ENCODE peak calls at places on chromosomes 5 and 9, in nine cellular contexts. Q is endodermal cell; L is cardiac fibroblast; U is MCF 10A; P is CD8-positive, alpha-beta T cell; E is foreskin fibroblast; I is tibial artery; X is left lung; B is fibroblast of pulmonary artery. W is an unnamed sample.

GRCh38 chr5:82931110-82931509 is 146.1 kb downstream of the TMEM167A start:
- DNase-seq in E (peak), P (no peak), X (no peak), B (peak), L (peak), Q (no peak), U (peak), I (no peak), W (no peak)

GRCh38 chr5:178201927-178202235 is 2.5 kb upstream of the HNRNPAB start:
- DNase-seq in Q (no peak), E (peak), I (no peak), X (no peak), P (no peak), L (no peak), U (no peak), B (no peak), W (no peak)

GRCh38 chr5:10278658-10279279 is 28.7 kb downstream of the CCT5 start:
- DNase-seq in U (no peak), Q (no peak), B (no peak), P (no peak), L (no peak), E (no peak), X (no peak), I (no peak), W (no peak)

GRCh38 chr5:3010953-3011763 is 259.7 kb upstream of the IRX2 start:
- DNase-seq in P (no peak), L (no peak), E (no peak), X (no peak), I (no peak), B (no peak), U (no peak), Q (peak), W (no peak)

GRCh38 chr5:98365126-98365525 is 408.3 kb upstream of the RGMB start:
- DNase-seq in X (no peak), Q (no peak), B (no peak), E (peak), P (no peak), I (no peak), L (no peak), U (no peak), W (no peak)

GRCh38 chr5:167950126-167950721 is 341.2 kb upstream of the WWC1 start:
- DNase-seq in Q (no peak), X (no peak), E (no peak), P (no peak), U (peak), B (peak), I (no peak), L (peak), W (peak)

GRCh38 chr9:111916234-111916645 is 19.6 kb downstream of the UGCG start:
- DNase-seq in E (no peak), B (no peak), U (no peak), I (no peak), P (no peak), X (no peak), Q (no peak), L (no peak), W (no peak)

GRCh38 chr5:118791986-118792734 is 196.2 kb downstream of the DTWD2 start:
- DNase-seq in U (peak), X (no peak), B (peak), Q (peak), P (no peak), L (peak), I (peak), E (peak), W (peak)

GRCh38 chr5:110251366-110251765 is 475.1 kb downstream of the TMEM232 start:
- DNase-seq in P (no peak), I (no peak), U (no peak), X (no peak), B (no peak), E (no peak), L (no peak), Q (no peak), W (no peak)

GRCh38 chr9:32136700-32137339 is 247.6 kb upstream of the ACO1 start:
- DNase-seq in I (no peak), X (no peak), B (no peak), L (no peak), Q (peak), E (no peak), U (peak), P (no peak), W (no peak)
- TF ChIP-seq CTCF in I (no peak), X (no peak), B (no peak), L (no peak), Q (peak), E (no peak), U (no peak), P (no peak), W (no peak)

DNA sequence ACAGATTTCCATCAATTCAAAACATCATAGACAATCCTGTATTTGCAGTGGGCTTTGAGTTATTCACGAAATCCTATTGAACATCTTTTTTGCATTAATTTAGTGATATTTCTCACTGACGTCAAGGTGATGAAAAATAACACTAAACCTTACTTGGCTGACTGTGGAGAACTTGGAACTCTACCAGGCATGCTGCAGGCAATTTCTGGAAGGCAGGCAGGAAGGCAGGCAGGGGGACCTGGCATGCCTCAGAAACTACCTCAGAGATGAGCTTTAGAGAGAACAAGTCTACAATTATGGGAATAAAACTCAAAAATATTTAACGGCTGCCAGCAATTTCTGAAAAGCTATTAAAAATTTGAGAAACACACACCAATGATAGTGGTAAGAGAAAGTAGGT is 358.8 kb upstream of the ADAMTSL1 start:
- DNase-seq in P (no peak), X (no peak), L (peak), U (peak), E (no peak), B (peak), Q (no peak), I (no peak), W (no peak)
- TF ChIP-seq CTCF in P (no peak), X (no peak), L (no peak), U (no peak), E (no peak), B (no peak), Q (no peak), I (no peak), W (no peak)

DNA sequence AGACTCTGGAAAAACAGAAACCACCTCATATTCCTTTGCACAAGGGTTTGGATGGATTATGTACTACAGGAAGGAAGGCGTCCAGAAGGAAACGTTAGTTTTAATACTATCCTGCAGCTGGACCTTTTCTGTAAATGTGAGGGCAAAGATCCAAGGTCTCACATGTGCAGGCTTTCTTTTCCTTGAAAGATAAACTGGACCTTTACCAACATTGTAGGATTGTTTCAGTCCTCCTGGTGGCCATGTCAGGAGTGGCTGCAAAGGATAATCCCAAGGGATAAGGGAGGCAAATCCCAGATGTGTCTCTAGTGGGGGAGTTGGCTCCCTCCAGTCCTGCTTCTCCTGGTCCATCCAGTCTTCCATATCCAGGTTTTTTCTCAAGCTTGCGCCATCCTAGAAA is 397.5 kb downstream of the HTR1A start:
- DNase-seq in B (no peak), Q (no peak), I (no peak), U (no peak), P (no peak), L (no peak), X (no peak), E (no peak), W (no peak)
- TF ChIP-seq CTCF in B (no peak), Q (peak), I (no peak), U (no peak), P (no peak), L (no peak), X (no peak), E (no peak), W (no peak)

GRCh38 chr9:18826248-18826647 is 206.8 kb downstream of the SAXO1 start:
- DNase-seq in I (no peak), Q (peak), U (no peak), P (no peak), B (no peak), L (no peak), X (no peak), E (no peak), W (no peak)
- TF ChIP-seq CTCF in I (no peak), Q (peak), U (no peak), P (no peak), B (no peak), L (no peak), X (no peak), E (no peak), W (no peak)

GRCh38 chr5:26009742-26010141 is 1028.6 kb downstream of the CDH9 start:
- DNase-seq in E (no peak), U (no peak), I (no peak), B (no peak), X (no peak), L (no peak), P (no peak), Q (peak), W (no peak)
- TF ChIP-seq CTCF in E (no peak), U (no peak), I (no peak), B (no peak), X (no peak), L (no peak), P (no peak), Q (peak), W (no peak)

GRCh38 chr9:95810133-95810532 is 65.4 kb upstream of the ERCC6L2 start:
- DNase-seq in I (no peak), B (no peak), X (no peak), U (no peak), E (no peak), Q (no peak), L (no peak), P (no peak), W (no peak)
- TF ChIP-seq CTCF in I (no peak), B (no peak), X (no peak), U (no peak), E (no peak), Q (peak), L (no peak), P (no peak), W (no peak)

GRCh38 chr5:105304859-105305258 is 1742.3 kb upstream of the NUDT12 start:
- DNase-seq in X (no peak), E (no peak), L (no peak), B (no peak), U (no peak), P (no peak), I (no peak), Q (no peak), W (no peak)
- TF ChIP-seq CTCF in X (no peak), E (no peak), L (no peak), B (no peak), U (no peak), P (no peak), I (no peak), Q (peak), W (no peak)